ENCODE peak calls at places on chromosomes 1 and 21, in ten cellular contexts. Q, E, L, I, N, P, H, W, V and J are unnamed samples.

GRCh38 chr1:84206416-84206815 is 62.3 kb downstream of the PRKACB start:
- DNase-seq in Q (no peak), E (no peak), L (no peak), I (no peak), N (no peak), P (no peak), H (no peak), W (no peak), V (no peak), J (peak)

GRCh38 chr21:36550761-36551160 is 70.8 kb upstream of the CLDN14 start:
- DNase-seq in Q (no peak), E (no peak), L (no peak), I (no peak), N (no peak), P (no peak), H (no peak), W (no peak), V (no peak), J (no peak)

GRCh38 chr1:158458263-158458662 is 3.4 kb upstream of the OR10K1 start:
- DNase-seq in Q (no peak), E (no peak), L (no peak), I (no peak), N (no peak), P (no peak), H (no peak), W (no peak), V (no peak), J (no peak)

GRCh38 chr1:56686171-56686570 is 41.1 kb downstream of the PRKAA2 start:
- DNase-seq in Q (no peak), E (no peak), L (no peak), I (no peak), N (peak), P (no peak), H (peak), W (no peak), V (no peak), J (peak)

GRCh38 chr1:171712341-171712740 is 29.5 kb downstream of the VAMP4 start:
- DNase-seq in Q (no peak), E (no peak), L (no peak), I (no peak), N (no peak), P (no peak), H (no peak), W (no peak), V (no peak), J (no peak)

GRCh38 chr1:200400556-200400955 is 9.3 kb downstream of the ZNF281 start:
- DNase-seq in Q (no peak), E (no peak), L (no peak), I (no peak), N (no peak), P (no peak), H (no peak), W (no peak), V (no peak), J (no peak)

GRCh38 chr1:172845371-172845770 is 186.5 kb downstream of the FASLG start:
- DNase-seq in Q (no peak), E (no peak), L (no peak), I (no peak), N (peak), P (peak), H (peak), W (no peak), V (no peak), J (no peak)

GRCh38 chr1:44059956-44060355 is 28.7 kb upstream of the SLC6A9 start:
- DNase-seq in Q (no peak), E (no peak), L (no peak), I (no peak), N (no peak), P (no peak), H (no peak), W (no peak), V (no peak), J (no peak)

GRCh38 chr1:195328102-195328501 is 1280.1 kb downstream of the KCNT2 start:
- DNase-seq in Q (no peak), E (no peak), L (no peak), I (no peak), N (no peak), P (no peak), H (no peak), W (no peak), V (no peak), J (peak)

GRCh38 chr1:46342084-46342656 is 1.6 kb downstream of the NSUN4 start:
- DNase-seq in Q (no peak), E (no peak), L (no peak), I (no peak), N (peak), P (no peak), H (peak), W (no peak), V (no peak), J (peak)

GRCh38 chr1:186212574-186213224 is 162.4 kb downstream of the TPR start:
- DNase-seq in Q (no peak), E (peak), L (peak), I (no peak), N (peak), P (peak), H (peak), W (no peak), V (no peak), J (peak)

GRCh38 chr21:27423073-27423472 is 456.2 kb upstream of the ADAMTS5 start:
- DNase-seq in Q (no peak), E (peak), L (no peak), I (no peak), N (peak), P (no peak), H (peak), W (no peak), V (no peak), J (peak)

GRCh38 chr1:225655509-225656258 is 2.8 kb upstream of the ENAH start:
- DNase-seq in Q (no peak), E (no peak), L (peak), I (no peak), N (peak), P (no peak), H (peak), W (no peak), V (no peak), J (peak)

GRCh38 chr1:21801100-21801499 is 11.0 kb upstream of the LDLRAD2 start:
- DNase-seq in Q (no peak), E (no peak), L (peak), I (no peak), N (peak), P (no peak), H (no peak), W (no peak), V (no peak), J (peak)

GRCh38 chr1:232585486-232585885 is 44.4 kb downstream of the SIPA1L2 start:
- DNase-seq in Q (no peak), E (no peak), L (no peak), I (no peak), N (no peak), P (no peak), H (no peak), W (no peak), V (no peak), J (no peak)
- H3K4me3 ChIP-seq in Q (no peak), E (no peak), L (no peak), I (no peak), N (no peak), P (no peak), H (no peak), W (no peak), V (no peak), J (no peak)

GRCh38 chr1:39044762-39045161 is 18.6 kb downstream of the NDUFS5 start:
- DNase-seq in Q (peak), E (no peak), L (no peak), I (peak), N (no peak), P (no peak), H (no peak), W (no peak), V (no peak), J (no peak)

GRCh38 chr1:39047374-39048229 is 21.5 kb downstream of the NDUFS5 start:
- DNase-seq in Q (no peak), E (peak), L (no peak), I (peak), N (peak), P (no peak), H (peak), W (no peak), V (no peak), J (peak)

GRCh38 chr1:39046811-39047210 is 20.7 kb downstream of the NDUFS5 start:
- DNase-seq in Q (peak), E (no peak), L (no peak), I (peak), N (no peak), P (no peak), H (peak), W (no peak), V (no peak), J (no peak)

GRCh38 chr1:39043513-39043912 is 17.4 kb downstream of the NDUFS5 start:
- DNase-seq in Q (no peak), E (no peak), L (no peak), I (no peak), N (no peak), P (no peak), H (no peak), W (no peak), V (no peak), J (no peak)

GRCh38 chr1:39045231-39045630 is 19.1 kb downstream of the NDUFS5 start:
- DNase-seq in Q (peak), E (no peak), L (no peak), I (peak), N (no peak), P (no peak), H (no peak), W (no peak), V (no peak), J (no peak)
- TF ChIP-seq CTCF in Q (no peak), E (no peak), L (no peak), I (no peak), N (no peak), P (no peak), H (no peak), W (no peak), V (no peak), J (no peak)

DNA sequence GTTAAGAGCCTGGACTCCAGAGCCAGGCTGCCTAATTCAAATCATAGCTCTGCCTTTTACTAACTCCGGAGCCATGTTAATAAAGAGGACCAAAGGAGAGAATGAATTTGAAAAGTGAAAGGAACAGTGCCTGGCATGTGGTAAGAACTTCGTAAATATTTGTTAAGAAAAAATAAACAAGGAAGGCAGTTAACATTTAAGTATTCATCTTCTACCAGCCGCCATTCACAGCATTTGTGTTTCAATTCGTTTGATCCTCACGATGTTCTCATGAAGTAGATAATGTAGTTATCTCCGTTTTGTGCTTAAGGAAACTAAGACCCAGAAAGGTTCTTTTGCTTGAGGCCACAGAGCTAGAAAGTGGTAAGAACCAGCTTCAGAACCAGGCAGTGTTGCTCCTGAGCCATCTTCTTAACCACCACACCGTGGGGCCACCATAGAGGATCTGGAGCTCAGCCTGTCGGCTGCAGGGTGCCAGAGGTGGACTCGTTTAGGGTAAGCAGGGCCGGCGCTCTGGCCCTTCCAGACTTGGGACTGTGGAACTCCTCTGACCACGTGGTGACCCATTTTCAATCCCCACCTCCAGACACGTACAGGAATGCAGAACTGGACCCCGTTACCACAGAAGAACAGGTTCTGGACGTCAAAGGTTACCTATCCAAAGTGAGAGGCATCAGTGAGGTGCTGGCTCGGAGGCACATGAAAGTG is 11.9 kb downstream of the MFN2 start:
- DNase-seq in Q (no peak), E (no peak), L (no peak), I (no peak), N (no peak), P (no peak), H (no peak), W (no peak), V (no peak), J (no peak)
- H3K4me3 ChIP-seq in Q (no peak), E (no peak), L (no peak), I (no peak), N (no peak), P (no peak), H (no peak), W (no peak), V (no peak), J (no peak)

DNA sequence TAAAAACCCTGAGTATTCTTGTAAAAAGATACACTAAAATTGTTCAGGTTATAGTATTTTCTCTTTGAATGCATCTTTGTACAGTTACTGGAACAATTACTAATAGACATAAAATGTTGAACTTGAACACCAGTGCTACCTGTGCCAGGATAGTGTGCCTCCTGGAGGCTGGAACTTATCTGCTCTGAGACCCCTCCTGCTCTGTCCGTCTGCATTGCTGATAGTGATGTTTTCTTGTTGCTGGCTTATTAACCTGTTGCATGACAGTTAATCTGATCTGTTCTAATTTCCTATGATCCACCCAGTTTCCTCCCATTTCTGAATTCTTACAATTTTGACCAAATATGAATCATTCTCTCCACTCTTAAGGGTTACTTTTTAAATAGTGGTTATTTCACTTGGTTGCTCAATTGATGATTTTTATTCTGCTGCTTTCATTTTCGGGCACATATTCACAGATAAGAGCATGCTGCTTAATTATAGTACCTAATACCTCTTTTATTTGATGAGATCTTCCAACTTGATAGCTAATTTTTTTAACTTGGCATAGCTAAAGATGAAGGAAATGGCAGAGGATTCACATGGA is 101.4 kb downstream of the CC2D1B start:
- DNase-seq in Q (no peak), E (no peak), L (no peak), I (no peak), N (no peak), P (no peak), H (peak), W (no peak), V (no peak), J (no peak)
- TF ChIP-seq CTCF in Q (peak), E (no peak), L (peak), I (peak), N (peak), P (no peak), H (no peak), W (no peak), V (no peak), J (no peak)

GRCh38 chr21:38660333-38661295 is 145.1 kb upstream of the ETS2 start:
- DNase-seq in Q (peak), E (no peak), L (no peak), I (peak), N (no peak), P (no peak), H (no peak), W (no peak), V (peak), J (peak)

GRCh38 chr21:38659936-38660332 is 145.8 kb upstream of the ETS2 start:
- DNase-seq in Q (no peak), E (no peak), L (no peak), I (no peak), N (no peak), P (no peak), H (no peak), W (no peak), V (no peak), J (no peak)

GRCh38 chr21:38663282-38663681 is 142.4 kb upstream of the ETS2 start:
- DNase-seq in Q (no peak), E (no peak), L (no peak), I (no peak), N (no peak), P (no peak), H (no peak), W (no peak), V (no peak), J (no peak)

GRCh38 chr21:38662224-38662568 is 143.5 kb upstream of the ETS2 start:
- DNase-seq in Q (no peak), E (no peak), L (no peak), I (no peak), N (no peak), P (no peak), H (no peak), W (no peak), V (no peak), J (no peak)

GRCh38 chr21:38661296-38662223 is 144.2 kb upstream of the ETS2 start:
- DNase-seq in Q (peak), E (no peak), L (no peak), I (peak), N (peak), P (no peak), H (peak), W (no peak), V (peak), J (peak)
- H3K4me3 ChIP-seq in Q (peak), E (peak), L (peak), I (peak), N (peak), P (no peak), H (peak), W (no peak), V (peak), J (peak)

DNA sequence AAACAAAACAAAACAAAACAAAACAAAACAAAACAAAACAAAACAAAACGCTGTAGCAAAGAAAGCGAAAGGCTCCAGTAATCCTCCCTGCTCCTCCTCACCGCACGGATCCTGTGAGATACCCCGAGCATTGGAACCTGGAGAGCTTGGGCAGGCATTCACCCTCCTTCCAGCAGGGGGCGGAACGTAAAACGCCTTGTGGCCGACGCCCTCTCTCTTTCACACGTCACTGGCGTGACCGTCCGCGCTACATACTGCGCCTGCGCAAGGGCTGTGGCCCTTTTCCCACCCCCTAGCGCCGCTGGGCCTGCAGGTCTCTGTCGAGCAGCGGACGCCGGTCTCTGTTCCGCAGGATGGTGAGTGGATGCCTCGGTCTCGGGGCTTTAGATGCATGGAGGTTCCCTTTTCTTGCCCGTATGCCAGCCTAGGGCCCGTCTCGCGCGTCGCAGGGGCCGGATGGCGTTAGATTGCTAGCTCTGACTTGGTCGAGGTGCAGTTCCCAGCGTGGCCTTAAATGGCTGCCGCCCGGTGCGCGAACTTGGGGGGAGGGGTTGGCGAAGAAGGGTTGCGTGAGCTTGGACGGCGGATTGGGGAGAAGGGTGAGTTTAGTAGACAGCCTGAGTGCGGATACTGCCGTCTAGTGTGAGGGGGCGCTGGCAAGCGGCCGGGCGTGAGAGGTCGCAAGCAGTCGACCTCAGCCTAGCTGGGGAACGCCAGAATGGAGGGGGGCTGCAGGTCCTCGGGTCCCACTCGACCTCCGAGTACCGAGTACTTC is at the start of gene RPL5:
- DNase-seq in Q (peak), E (peak), L (peak), I (peak), N (peak), P (peak), H (peak), W (peak), V (peak), J (peak)
- TF ChIP-seq CTCF in Q (peak), E (no peak), L (peak), I (peak), N (peak), P (peak), H (peak), W (peak), V (peak), J (peak)

GRCh38 chr1:70706381-70707173 is 295.5 kb downstream of the CTH start:
- DNase-seq in Q (peak), E (no peak), L (no peak), I (no peak), N (no peak), P (no peak), H (no peak), W (no peak), V (peak), J (no peak)
- H3K4me3 ChIP-seq in Q (peak), E (no peak), L (no peak), I (peak), N (peak), P (no peak), H (peak), W (no peak), V (no peak), J (peak)

GRCh38 chr1:209416660-209417059 is 166.9 kb upstream of the CAMK1G start:
- DNase-seq in Q (no peak), E (no peak), L (no peak), I (no peak), N (no peak), P (no peak), H (no peak), W (no peak), V (no peak), J (peak)
- TF ChIP-seq CTCF in Q (no peak), E (no peak), L (no peak), I (no peak), N (no peak), P (no peak), H (no peak), W (no peak), V (no peak), J (no peak)

GRCh38 chr21:45900034-45900868 is 81.3 kb upstream of the COL6A1 start:
- DNase-seq in Q (no peak), E (no peak), L (no peak), I (peak), N (no peak), P (no peak), H (no peak), W (no peak), V (peak), J (no peak)

GRCh38 chr21:45899317-45900033 is 82.1 kb upstream of the COL6A1 start:
- DNase-seq in Q (no peak), E (no peak), L (no peak), I (peak), N (no peak), P (no peak), H (no peak), W (no peak), V (peak), J (no peak)

GRCh38 chr21:45902292-45902995 is 79.1 kb upstream of the COL6A1 start:
- DNase-seq in Q (no peak), E (no peak), L (no peak), I (peak), N (no peak), P (no peak), H (no peak), W (no peak), V (peak), J (no peak)

GRCh38 chr21:45898781-45899180 is 82.8 kb upstream of the COL6A1 start:
- DNase-seq in Q (no peak), E (no peak), L (no peak), I (peak), N (no peak), P (no peak), H (no peak), W (no peak), V (peak), J (no peak)

DNA sequence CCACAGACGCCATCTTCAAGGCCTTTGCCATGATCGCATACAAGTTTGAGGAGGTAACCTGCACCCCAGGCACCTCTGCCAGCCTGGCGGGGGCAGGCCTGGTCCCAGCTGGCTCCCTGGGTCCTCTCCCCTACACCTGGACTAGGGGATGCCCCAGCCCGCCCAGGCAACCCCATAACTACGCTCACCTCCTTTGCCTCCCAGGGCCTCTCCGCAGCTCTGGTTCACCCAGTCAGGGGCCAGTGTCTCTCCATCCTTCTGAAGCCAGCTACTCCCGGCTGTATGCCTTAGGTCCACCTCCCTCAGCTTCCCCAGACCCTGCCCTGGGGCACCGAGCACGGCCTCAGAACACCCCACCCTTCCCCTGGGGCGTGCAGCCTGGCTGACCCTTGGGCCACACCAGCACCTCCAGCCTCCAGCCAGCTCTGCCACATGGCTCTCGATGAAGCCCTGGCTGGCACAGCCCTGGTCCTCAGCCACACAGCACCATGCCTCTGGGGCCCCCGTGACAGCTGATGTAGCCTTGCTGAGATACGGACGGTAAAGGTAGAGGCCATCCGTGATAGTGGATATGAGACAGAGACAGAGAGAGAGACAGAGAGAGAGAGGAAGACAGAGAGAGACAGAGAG is 80.4 kb upstream of the COL6A1 start:
- DNase-seq in Q (no peak), E (no peak), L (no peak), I (peak), N (no peak), P (no peak), H (no peak), W (no peak), V (peak), J (no peak)
- H3K4me3 ChIP-seq in Q (no peak), E (no peak), L (no peak), I (no peak), N (no peak), P (no peak), H (no peak), W (no peak), V (no peak), J (no peak)